ENCODE peak calls at places on chromosomes 1 and 21, in six cellular contexts. M is stimulated activated naive CD8-positive, alpha-beta T cell treated with anti-CD3 and anti-CD28 coated beads, Interleukin-15, Interleukin-2, amounts not matched to agents 100 U/mL and 50 U/mL, for 24 hours; Z is effector CD4-positive, alpha-beta T cell; F is NCI-H1694 treated with DMSO at 0.1 percent for 48 hours; G is DND-41; A is fibroblast of lung. O is an unnamed sample.

GRCh38 chr21:45894107-45894810 is 87.3 kb upstream of the COL6A1 start:
- DNase-seq in M (no peak), Z (no peak), F (no peak), G (no peak), A (peak), O (no peak)

GRCh38 chr1:1115830-1116700 is at the start of gene C1orf159:
- DNase-seq in M (peak), Z (peak), F (peak), G (peak), A (peak), O (peak)

GRCh38 chr21:33259428-33259827 is 6.7 kb upstream of the IL10RB start:
- DNase-seq in M (no peak), Z (no peak), F (no peak), G (no peak), A (no peak), O (no peak)

GRCh38 chr1:41353744-41354143 is 7.5 kb upstream of the FOXO6 start:
- DNase-seq in M (no peak), Z (no peak), F (no peak), G (no peak), A (peak), O (no peak)

GRCh38 chr1:168506204-168506819 is 37.5 kb downstream of the XCL2 start:
- DNase-seq in M (no peak), Z (no peak), F (no peak), G (no peak), A (peak), O (peak)

GRCh38 chr1:17274186-17275170 is 25.6 kb downstream of the PADI3 start:
- DNase-seq in M (peak), Z (no peak), F (peak), G (peak), A (peak), O (no peak)

GRCh38 chr1:13582713-13583443 is 754 bp upstream of the PDPN start:
- DNase-seq in M (no peak), Z (no peak), F (no peak), G (no peak), A (no peak), O (no peak)

GRCh38 chr1:83747853-83748482 is 251.0 kb downstream of the TTLL7 start:
- DNase-seq in M (no peak), Z (no peak), F (no peak), G (no peak), A (no peak), O (no peak)

GRCh38 chr1:208652300-208653160 is 408.3 kb upstream of the PLXNA2 start:
- DNase-seq in M (peak), Z (no peak), F (peak), G (peak), A (peak), O (peak)

GRCh38 chr1:22388666-22389455 is 62.8 kb upstream of the ZBTB40 start:
- DNase-seq in M (no peak), Z (no peak), F (no peak), G (no peak), A (peak), O (no peak)

GRCh38 chr1:205813755-205814058 is 709 bp upstream of the SLC41A1 start:
- DNase-seq in M (peak), Z (peak), F (no peak), G (no peak), A (no peak), O (no peak)

GRCh38 chr1:3672231-3672970 is 20.1 kb downstream of the TP73 start:
- DNase-seq in M (no peak), Z (no peak), F (no peak), G (no peak), A (no peak), O (no peak)

GRCh38 chr21:17451364-17451869 is 61.4 kb upstream of the CXADR start:
- DNase-seq in M (no peak), Z (no peak), F (no peak), G (no peak), A (peak), O (peak)

GRCh38 chr1:222786107-222786506 is 28.7 kb upstream of the DISP1 start:
- DNase-seq in M (no peak), Z (no peak), F (no peak), G (no peak), A (peak), O (no peak)

GRCh38 chr1:156146006-156146748 is 7.2 kb upstream of the SEMA4A start:
- DNase-seq in M (peak), Z (no peak), F (peak), G (peak), A (peak), O (peak)

GRCh38 chr1:30966690-30967369 is 58.3 kb upstream of the SDC3 start:
- DNase-seq in M (no peak), Z (no peak), F (peak), G (no peak), A (peak), O (peak)

GRCh38 chr1:160774886-160775719 is 20.9 kb upstream of the LY9 start:
- DNase-seq in M (peak), Z (no peak), F (no peak), G (no peak), A (no peak), O (no peak)

O was measured in astrocyte of the cerebellum.